ENCODE peak calls at places on chromosomes 12 and 14, in ten cellular contexts. O, P, M, U, Q, I, X, E, N and A are unnamed samples.

GRCh38 chr12:113055594-113056380 is 743 bp upstream of the DTX1 start:
- DNase-seq in X (no peak), N (no peak), O (no peak), Q (no peak), U (no peak), P (no peak), I (no peak), E (no peak), M (no peak), A (no peak)

GRCh38 chr12:12807970-12808702 is 5.0 kb upstream of the DDX47 start:
- DNase-seq in Q (no peak), P (no peak), U (no peak), X (no peak), E (peak), I (peak), N (peak), O (no peak), M (peak), A (no peak)

GRCh38 chr12:113873741-113874140 is 92.4 kb downstream of the RBM19 start:
- DNase-seq in Q (no peak), E (no peak), P (no peak), X (no peak), M (no peak), O (no peak), U (no peak), I (no peak), N (no peak), A (no peak)

GRCh38 chr12:88309546-88309945 is 167.4 kb downstream of the TMTC3 start:
- DNase-seq in X (peak), U (no peak), N (peak), M (peak), P (no peak), Q (no peak), I (no peak), O (peak), E (no peak), A (no peak)

GRCh38 chr14:100069161-100069800 is 4.1 kb downstream of the EVL start:
- DNase-seq in E (peak), I (no peak), O (no peak), M (no peak), Q (no peak), U (no peak), N (no peak), X (no peak), P (no peak), A (no peak)

GRCh38 chr14:104304451-104305351 is 166.3 kb downstream of the KIF26A start:
- DNase-seq in P (no peak), X (no peak), E (no peak), Q (no peak), O (no peak), U (no peak), N (no peak), I (no peak), M (no peak), A (no peak)

GRCh38 chr12:95633049-95633545 is 81.8 kb upstream of the USP44 start:
- DNase-seq in I (no peak), Q (no peak), N (peak), U (no peak), E (no peak), M (peak), O (peak), P (no peak), X (peak), A (peak)

GRCh38 chr12:11765817-11766794 is 116.6 kb downstream of the ETV6 start:
- DNase-seq in P (no peak), Q (no peak), N (peak), O (no peak), E (no peak), I (peak), X (peak), M (no peak), U (no peak), A (no peak)

GRCh38 chr12:112716099-112717093 is 75.2 kb upstream of the RPH3A start:
- DNase-seq in X (no peak), O (no peak), P (no peak), U (peak), I (no peak), N (peak), E (no peak), Q (no peak), M (no peak), A (no peak)

GRCh38 chr12:45259732-45260480 is 44.0 kb downstream of the ANO6 start:
- DNase-seq in X (peak), O (no peak), Q (no peak), U (no peak), N (peak), E (no peak), P (no peak), I (no peak), M (peak), A (no peak)

GRCh38 chr14:61280526-61281185 is 482 bp downstream of the TMEM30B start:
- DNase-seq in I (peak), N (peak), Q (peak), X (peak), U (peak), P (peak), O (no peak), M (peak), E (peak), A (no peak)

GRCh38 chr12:95605087-95605486 is 53.8 kb upstream of the USP44 start:
- DNase-seq in O (no peak), Q (no peak), M (peak), N (peak), I (no peak), X (peak), E (no peak), P (no peak), U (no peak), A (no peak)

GRCh38 chr12:10718279-10718821 is 4.8 kb downstream of the YBX3 start:
- DNase-seq in X (peak), Q (no peak), O (peak), M (peak), E (no peak), P (no peak), N (peak), U (peak), I (no peak), A (no peak)

GRCh38 chr14:63727736-63728728 is at the start of gene SGPP1:
- DNase-seq in Q (peak), I (peak), P (no peak), U (peak), N (peak), X (peak), O (no peak), E (peak), M (peak), A (peak)

GRCh38 chr14:35121026-35121886 is 534 bp downstream of the PPP2R3C start:
- DNase-seq in E (no peak), I (no peak), U (no peak), N (peak), M (no peak), X (peak), Q (no peak), P (no peak), O (no peak), A (no peak)

GRCh38 chr12:91381309-91381804 is 198.7 kb upstream of the DCN start:
- DNase-seq in N (peak), P (no peak), U (peak), M (peak), Q (peak), I (no peak), X (peak), O (peak), E (no peak), A (peak)